ENCODE peak calls at places on chromosomes 5 and 9, in four cellular contexts. H is IMR-90, A is A549, S is GM23338. D is an unnamed sample.
A peak's percentile ranks its signal among the peaks of the same experiment; 100 is the strongest.

GRCh38 chr5:99315413-99316178 is 386.8 kb upstream of the CHD1 start:
- DNase-seq in H (no peak), A (no peak), S (no peak), D (no peak)

GRCh38 chr5:131324311-131324710 is 60.5 kb downstream of the CDC42SE2 start:
- DNase-seq in H (no peak), A (no peak), S (peak; percentile 44), D (no peak)

GRCh38 chr9:94806307-94806893 is 79.9 kb downstream of the AOPEP start:
- DNase-seq in H (no peak), A (peak; percentile 90), S (no peak), D (no peak)

GRCh38 chr5:65961644-65962043 is 35.3 kb downstream of the ERBIN start:
- DNase-seq in H (peak; percentile 79), A (no peak), S (no peak), D (peak; percentile 36)

GRCh38 chr5:31981361-31981955 is 192.7 kb downstream of the GOLPH3 start:
- DNase-seq in H (no peak), A (no peak), S (no peak), D (no peak)

GRCh38 chr5:176716320-176716719 is 69.0 kb downstream of the TSPAN17 start:
- DNase-seq in H (peak; percentile 77), A (peak; percentile 35), S (no peak), D (peak; percentile 87)

GRCh38 chr9:88458716-88459115 is 70.5 kb downstream of the SPIN1 start:
- DNase-seq in H (peak; percentile 75), A (no peak), S (no peak), D (peak; percentile 75)

GRCh38 chr9:93450817-93451761 is at the start of gene FAM120A:
- DNase-seq in H (peak; percentile 70), A (peak; percentile 83), S (peak; percentile 75), D (peak; percentile 82)

GRCh38 chr5:30874234-30875034 is 319.1 kb upstream of the CDH6 start:
- DNase-seq in H (peak; percentile 10), A (no peak), S (no peak), D (no peak)

GRCh38 chr5:4551034-4551433 is 589.1 kb upstream of the ADAMTS16 start:
- DNase-seq in H (no peak), A (no peak), S (no peak), D (no peak)

GRCh38 chr9:118170032-118170955 is 466.1 kb downstream of the TLR4 start:
- DNase-seq in H (no peak), A (peak; percentile 63), S (peak; percentile 82), D (peak; percentile 1)

GRCh38 chr9:134475051-134475790 is 149.0 kb downstream of the RXRA start:
- DNase-seq in H (peak; percentile 81), A (peak; percentile 30), S (no peak), D (peak; percentile 90)

GRCh38 chr5:143201589-143201988 is 201.9 kb downstream of the NR3C1 start:
- DNase-seq in H (peak; percentile 75), A (no peak), S (no peak), D (peak; percentile 66)

GRCh38 chr5:27702339-27702820 is 664.0 kb upstream of the CDH9 start:
- DNase-seq in H (no peak), A (peak; percentile 63), S (peak; percentile 54), D (no peak)

GRCh38 chr5:158967566-158967965 is 132.2 kb downstream of the EBF1 start:
- DNase-seq in H (peak; percentile 32), A (peak; percentile 51), S (no peak), D (peak; percentile 93)

GRCh38 chr9:32502459-32502858 is 23.5 kb downstream of the RIGI start:
- DNase-seq in H (peak; percentile 79), A (peak; percentile 53), S (peak; percentile 21), D (peak; percentile 72)

GRCh38 chr5:107153304-107153703 is 517.4 kb downstream of the EFNA5 start:
- DNase-seq in H (no peak), A (no peak), S (no peak), D (no peak)

GRCh38 chr5:101977729-101978345 is 318.2 kb downstream of the SLCO4C1 start:
- DNase-seq in H (peak; percentile 13), A (peak; percentile 59), S (peak; percentile 85), D (peak; percentile 0)

DNA sequence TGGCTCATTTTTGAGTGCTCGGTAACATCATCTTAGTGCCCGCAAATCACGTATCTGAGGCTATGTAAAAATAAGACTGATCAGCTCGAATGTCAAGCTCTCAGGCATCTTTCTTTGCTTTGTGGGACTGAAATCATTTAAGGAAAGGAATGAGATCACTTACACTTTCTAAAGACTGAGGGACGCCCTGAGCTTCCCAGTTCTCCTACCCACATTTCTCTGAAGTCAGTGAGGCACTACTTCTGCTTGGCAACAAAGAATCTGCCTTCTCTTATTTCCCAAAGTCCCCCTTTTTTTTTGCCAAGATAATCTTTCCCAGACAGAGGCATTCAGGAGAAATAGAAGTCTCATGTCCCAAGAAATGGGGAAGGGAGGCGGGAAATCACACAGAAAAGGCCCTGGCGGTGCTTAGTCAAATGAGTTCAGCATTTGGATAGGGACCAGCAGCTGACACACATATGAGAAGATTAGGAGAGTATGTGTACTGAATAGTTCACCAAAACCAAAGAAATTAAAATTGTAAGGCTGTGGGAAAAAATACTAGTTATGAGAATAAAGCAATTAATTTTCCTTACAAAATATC is 159.6 kb downstream of the MUSK start:
- DNase-seq in H (peak; percentile 75), A (no peak), S (peak; percentile 11), D (peak; percentile 60)
- H3K4me3 ChIP-seq in H (no peak overlapping the region), A (no peak overlapping the region), S (no peak overlapping the region), D (no peak overlapping the region)

GRCh38 chr9:71769175-71770165 is 1.2 kb upstream of the CEMIP2 start:
- DNase-seq in H (no peak), A (peak; percentile 88), S (peak; percentile 97), D (peak; percentile 77)
- TF ChIP-seq CTCF in H (peak; percentile 16), A (peak; percentile 23), S (peak; percentile 26), D (peak; percentile 1)

GRCh38 chr9:128243486-128244415 is 32.1 kb downstream of the GOLGA2 start:
- DNase-seq in H (peak; percentile 21), A (no peak), S (no peak), D (peak; percentile 76)
- H3K4me3 ChIP-seq in H (peak overlapping the region; percentile 47), A (no peak overlapping the region), S (no peak overlapping the region), D (peak overlapping the region; percentile 89)

DNA sequence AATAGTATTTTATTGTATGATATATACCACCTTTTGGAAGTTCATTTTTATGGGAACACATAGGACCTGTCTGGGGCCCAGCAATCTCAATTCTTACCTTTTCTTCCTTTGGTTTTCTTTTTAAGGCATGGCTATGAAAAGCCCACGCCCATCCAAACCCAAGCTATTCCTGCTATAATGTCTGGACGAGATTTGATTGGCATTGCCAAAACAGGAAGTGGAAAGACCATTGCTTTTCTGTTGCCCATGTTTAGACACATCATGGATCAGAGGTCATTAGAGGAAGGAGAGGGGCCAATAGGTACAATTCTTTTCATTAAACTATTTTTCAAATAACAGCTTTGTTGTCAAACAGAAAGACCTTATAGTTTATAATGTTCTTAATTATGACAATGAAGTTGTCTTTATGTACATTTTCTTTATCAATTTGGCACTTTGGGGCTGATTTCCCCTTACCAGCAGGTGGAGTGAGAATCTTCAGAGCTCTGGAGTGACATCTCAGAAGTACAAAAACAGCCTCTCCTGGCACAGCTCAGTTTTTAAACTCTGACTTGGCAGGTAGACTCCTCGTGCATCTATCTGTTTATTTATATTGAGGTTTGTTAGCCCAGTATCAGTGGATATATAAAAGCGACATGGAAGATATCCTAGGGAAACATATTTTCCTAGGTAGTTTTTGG is 25.8 kb downstream of the DDX46 start:
- DNase-seq in H (peak; percentile 33), A (peak; percentile 13), S (no peak), D (no peak)
- TF ChIP-seq CTCF in H (peak; percentile 39), A (peak; percentile 16), S (no peak), D (peak; percentile 22)

GRCh38 chr9:84953797-84954695 is 284.5 kb downstream of the NTRK2 start:
- DNase-seq in H (peak; percentile 1), A (peak; percentile 74), S (peak; percentile 88), D (no peak)

GRCh38 chr9:84955971-84956370 is 286.4 kb downstream of the NTRK2 start:
- DNase-seq in H (no peak), A (no peak), S (no peak), D (no peak)

GRCh38 chr9:84955155-84955554 is 285.6 kb downstream of the NTRK2 start:
- DNase-seq in H (no peak), A (no peak), S (no peak), D (no peak)

GRCh38 chr9:84959339-84959738 is 289.8 kb downstream of the NTRK2 start:
- DNase-seq in H (no peak), A (no peak), S (no peak), D (no peak)
- H3K4me3 ChIP-seq in H (no peak overlapping the region), A (no peak overlapping the region), S (no peak overlapping the region), D (no peak overlapping the region)

GRCh38 chr9:1018121-1018520 is 32.0 kb upstream of the DMRT2 start:
- DNase-seq in H (no peak), A (peak; percentile 40), S (peak; percentile 88), D (no peak)
- TF ChIP-seq CTCF in H (peak; percentile 20), A (peak; percentile 26), S (peak; percentile 77), D (peak; percentile 27)

DNA sequence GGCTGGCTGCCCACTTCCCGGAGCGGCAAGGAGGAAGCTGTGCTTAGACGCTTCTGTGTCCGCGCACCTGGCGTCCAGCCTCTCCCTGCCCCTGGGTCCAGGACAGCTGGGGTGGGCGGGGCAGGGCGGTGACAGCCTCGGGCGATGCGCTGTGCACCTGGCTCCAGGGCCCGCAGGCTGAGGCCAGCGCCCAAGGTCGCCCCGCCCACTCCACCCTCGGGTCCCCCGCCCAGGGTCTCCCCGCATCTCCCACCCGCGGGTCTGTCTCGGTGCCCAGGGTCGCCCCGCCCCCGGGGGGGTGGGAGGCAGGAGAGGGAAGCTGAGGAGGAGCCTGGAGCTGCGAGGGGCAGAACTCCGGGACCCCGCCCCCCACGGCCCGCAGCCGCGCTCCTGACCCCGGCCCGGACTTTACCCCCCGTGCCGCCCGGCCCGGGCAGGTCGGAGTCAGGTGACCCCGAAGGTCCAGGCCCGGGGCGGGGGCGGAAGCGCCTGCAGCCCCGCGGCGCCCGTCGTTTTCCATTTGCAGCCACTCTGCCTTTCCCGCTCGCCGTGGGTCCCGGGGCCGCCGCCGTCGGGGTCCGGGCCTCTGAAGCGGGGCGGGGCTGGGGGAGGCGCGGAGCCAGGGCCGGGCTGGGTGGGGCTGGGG is at the start of gene ENTPD8:
- DNase-seq in H (no peak), A (peak; percentile 66), S (peak; percentile 92), D (no peak)
- H3K4me3 ChIP-seq in H (peak within 1 kb of the TSS; percentile 34), A (peak within 1 kb of the TSS; percentile 59), S (peak within 1 kb of the TSS; percentile 69), D (peak within 1 kb of the TSS; percentile 37)